ENCODE peak calls at places on chromosomes 1 and 21, in five cellular contexts. One of them, this sample, is unnamed.

GRCh38 chr1:64965239-64966157 is 851 bp downstream of the JAK1 start:
- DNase-seq in heart left ventricle: peak; percentile 73
- DNase-seq in tibial artery: peak; percentile 75
- DNase-seq in IMR-90: peak; percentile 76
- DNase-seq in lung: peak; percentile 52
- DNase-seq in this sample: peak; percentile 52

GRCh38 chr1:18284750-18285532 is 177.3 kb downstream of the IGSF21 start:
- DNase-seq in heart left ventricle: no peak
- DNase-seq in tibial artery: no peak
- DNase-seq in IMR-90: no peak
- DNase-seq in lung: no peak
- DNase-seq in this sample: no peak

GRCh38 chr1:19547814-19548213 is 62.5 kb upstream of the CAPZB start:
- DNase-seq in heart left ventricle: no peak
- DNase-seq in tibial artery: no peak
- DNase-seq in IMR-90: no peak
- DNase-seq in lung: no peak
- DNase-seq in this sample: no peak

GRCh38 chr1:9589144-9589718 is 520 bp downstream of the TMEM201 start:
- DNase-seq in heart left ventricle: no peak
- DNase-seq in tibial artery: no peak
- DNase-seq in IMR-90: peak; percentile 23
- DNase-seq in lung: peak; percentile 28
- DNase-seq in this sample: peak; percentile 9

GRCh38 chr1:6831368-6831767 is 46.1 kb downstream of the CAMTA1 start:
- DNase-seq in heart left ventricle: no peak
- DNase-seq in tibial artery: no peak
- DNase-seq in IMR-90: no peak
- DNase-seq in lung: no peak
- DNase-seq in this sample: no peak

GRCh38 chr1:78619803-78620579 is at the start of gene IFI44L:
- DNase-seq in heart left ventricle: peak; percentile 56
- DNase-seq in tibial artery: peak; percentile 33
- DNase-seq in IMR-90: peak; percentile 59
- DNase-seq in lung: no peak
- DNase-seq in this sample: peak; percentile 12

GRCh38 chr1:41539999-41540398 is 55.5 kb upstream of the EDN2 start:
- DNase-seq in heart left ventricle: peak; percentile 3
- DNase-seq in tibial artery: peak; percentile 10
- DNase-seq in IMR-90: no peak
- DNase-seq in lung: no peak
- DNase-seq in this sample: no peak

GRCh38 chr1:233782932-233783586 is 121.4 kb upstream of the SLC35F3 start:
- DNase-seq in heart left ventricle: no peak
- DNase-seq in tibial artery: no peak
- DNase-seq in IMR-90: no peak
- DNase-seq in lung: no peak
- DNase-seq in this sample: no peak

GRCh38 chr1:9558271-9558945 is 19.1 kb downstream of the SLC25A33 start:
- DNase-seq in heart left ventricle: no peak
- DNase-seq in tibial artery: no peak
- DNase-seq in IMR-90: no peak
- DNase-seq in lung: no peak
- DNase-seq in this sample: no peak

GRCh38 chr1:90850181-90850924 is 133.3 kb upstream of the BARHL2 start:
- DNase-seq in heart left ventricle: peak; percentile 14
- DNase-seq in tibial artery: peak; percentile 22
- DNase-seq in IMR-90: no peak
- DNase-seq in lung: no peak
- DNase-seq in this sample: no peak

GRCh38 chr1:203536981-203537455 is 43.1 kb downstream of the OPTC start:
- DNase-seq in heart left ventricle: no peak
- DNase-seq in tibial artery: peak; percentile 63
- DNase-seq in IMR-90: peak; percentile 89
- DNase-seq in lung: peak; percentile 80
- DNase-seq in this sample: peak; percentile 53

GRCh38 chr1:25760871-25761270 is 39.1 kb upstream of the SELENON start:
- DNase-seq in heart left ventricle: no peak
- DNase-seq in tibial artery: no peak
- DNase-seq in IMR-90: no peak
- DNase-seq in lung: no peak
- DNase-seq in this sample: no peak

GRCh38 chr21:26469789-26470188 is 103.3 kb downstream of the CYYR1 start:
- DNase-seq in heart left ventricle: no peak
- DNase-seq in tibial artery: peak; percentile 51
- DNase-seq in IMR-90: peak; percentile 50
- DNase-seq in lung: peak; percentile 33
- DNase-seq in this sample: peak; percentile 53

GRCh38 chr1:116164056-116164889 is 53.1 kb downstream of the MAB21L3 start:
- DNase-seq in heart left ventricle: no peak
- DNase-seq in tibial artery: peak; percentile 49
- DNase-seq in IMR-90: no peak
- DNase-seq in lung: no peak
- DNase-seq in this sample: no peak

GRCh38 chr21:34113842-34114241 is 40.5 kb downstream of the MRPS6 start:
- DNase-seq in heart left ventricle: no peak
- DNase-seq in tibial artery: no peak
- DNase-seq in IMR-90: no peak
- DNase-seq in lung: no peak
- DNase-seq in this sample: no peak

GRCh38 chr1:53172751-53173498 is 23.7 kb upstream of the CPT2 start:
- DNase-seq in heart left ventricle: no peak
- DNase-seq in tibial artery: no peak
- DNase-seq in IMR-90: no peak
- DNase-seq in lung: no peak
- DNase-seq in this sample: no peak

GRCh38 chr1:200172311-200172710 is 144.8 kb downstream of the NR5A2 start:
- DNase-seq in heart left ventricle: no peak
- DNase-seq in tibial artery: no peak
- DNase-seq in IMR-90: peak; percentile 74
- DNase-seq in lung: no peak
- DNase-seq in this sample: no peak

GRCh38 chr21:19198801-19199200 is 795.2 kb upstream of the TMPRSS15 start:
- DNase-seq in heart left ventricle: no peak
- DNase-seq in tibial artery: no peak
- DNase-seq in IMR-90: no peak
- DNase-seq in lung: no peak
- DNase-seq in this sample: peak; percentile 5

GRCh38 chr1:152035406-152036315 is 1.1 kb downstream of the S100A11 start:
- DNase-seq in heart left ventricle: no peak
- DNase-seq in tibial artery: no peak
- DNase-seq in IMR-90: no peak
- DNase-seq in lung: no peak
- DNase-seq in this sample: peak; percentile 44

GRCh38 chr1:109721046-109721445 is 9.0 kb downstream of the GSTM5 start:
- DNase-seq in heart left ventricle: no peak
- DNase-seq in tibial artery: no peak
- DNase-seq in IMR-90: peak; percentile 5
- DNase-seq in lung: no peak
- DNase-seq in this sample: no peak

GRCh38 chr1:42937141-42937696 is 21.4 kb downstream of the SLC2A1 start:
- DNase-seq in heart left ventricle: no peak
- DNase-seq in tibial artery: peak; percentile 14
- DNase-seq in IMR-90: peak; percentile 85
- DNase-seq in lung: no peak
- DNase-seq in this sample: peak; percentile 85

GRCh38 chr1:85490270-85490669 is 25.3 kb upstream of the DDAH1 start:
- DNase-seq in heart left ventricle: no peak
- DNase-seq in tibial artery: no peak
- DNase-seq in IMR-90: no peak
- DNase-seq in lung: no peak
- DNase-seq in this sample: no peak

GRCh38 chr1:45018599-45019230 is 6.7 kb downstream of the UROD start:
- DNase-seq in heart left ventricle: no peak
- DNase-seq in tibial artery: no peak
- DNase-seq in IMR-90: peak; percentile 53
- DNase-seq in lung: peak; percentile 72
- DNase-seq in this sample: peak; percentile 29

GRCh38 chr1:46724991-46725735 is 6.2 kb upstream of the EFCAB14 start:
- DNase-seq in heart left ventricle: peak; percentile 61
- DNase-seq in tibial artery: peak; percentile 73
- DNase-seq in IMR-90: peak; percentile 85
- DNase-seq in lung: peak; percentile 71
- DNase-seq in this sample: peak; percentile 68

GRCh38 chr1:6011946-6012258 is 19.7 kb upstream of the NPHP4 start:
- DNase-seq in heart left ventricle: no peak
- DNase-seq in tibial artery: no peak
- DNase-seq in IMR-90: no peak
- DNase-seq in lung: no peak
- DNase-seq in this sample: no peak

GRCh38 chr1:204507317-204508105 is 8.7 kb upstream of the MDM4 start:
- DNase-seq in heart left ventricle: no peak
- DNase-seq in tibial artery: no peak
- DNase-seq in IMR-90: peak; percentile 22
- DNase-seq in lung: no peak
- DNase-seq in this sample: peak; percentile 28

GRCh38 chr1:64404202-64404601 is 65.7 kb upstream of the CACHD1 start:
- DNase-seq in heart left ventricle: no peak
- DNase-seq in tibial artery: no peak
- DNase-seq in IMR-90: no peak
- DNase-seq in lung: no peak
- DNase-seq in this sample: no peak

GRCh38 chr1:25799758-25800537 is at the start of gene SELENON:
- DNase-seq in heart left ventricle: peak; percentile 86
- DNase-seq in tibial artery: peak; percentile 63
- DNase-seq in IMR-90: peak; percentile 28
- DNase-seq in lung: peak; percentile 58
- DNase-seq in this sample: peak; percentile 45

GRCh38 chr1:209667103-209667502 is 8.1 kb upstream of the G0S2 start:
- DNase-seq in heart left ventricle: no peak
- DNase-seq in tibial artery: no peak
- DNase-seq in IMR-90: no peak
- DNase-seq in lung: no peak
- DNase-seq in this sample: no peak

DNA sequence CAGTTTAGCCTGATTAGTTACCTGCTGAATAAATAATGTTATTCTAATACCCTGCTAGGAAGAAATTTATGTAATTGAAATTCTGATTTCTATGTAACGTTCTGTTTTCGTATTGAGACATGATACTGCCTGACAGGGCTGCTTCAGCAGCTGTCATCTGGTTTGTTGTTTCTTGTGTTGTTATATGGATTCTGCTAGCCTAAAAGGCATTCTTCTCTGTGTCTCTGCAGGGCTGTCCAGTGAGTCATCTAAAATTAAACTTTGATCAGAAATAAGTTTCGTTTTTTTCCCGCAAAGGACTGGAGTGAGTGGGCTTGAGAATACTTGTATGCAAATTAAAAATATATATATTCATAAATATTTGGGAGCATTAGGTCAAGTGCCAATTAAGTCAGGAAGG is 93.0 kb downstream of the DYRK1A start:
- DNase-seq in heart left ventricle: no peak
- DNase-seq in tibial artery: no peak
- DNase-seq in IMR-90: peak; percentile 69
- DNase-seq in lung: no peak
- DNase-seq in this sample: peak; percentile 21
- H3K27ac ChIP-seq in heart left ventricle: no peak overlapping the region
- H3K27ac ChIP-seq in tibial artery: no peak overlapping the region
- H3K27ac ChIP-seq in IMR-90: no peak overlapping the region
- H3K27ac ChIP-seq in lung: no peak overlapping the region
- H3K27ac ChIP-seq in this sample: no peak overlapping the region

DNA sequence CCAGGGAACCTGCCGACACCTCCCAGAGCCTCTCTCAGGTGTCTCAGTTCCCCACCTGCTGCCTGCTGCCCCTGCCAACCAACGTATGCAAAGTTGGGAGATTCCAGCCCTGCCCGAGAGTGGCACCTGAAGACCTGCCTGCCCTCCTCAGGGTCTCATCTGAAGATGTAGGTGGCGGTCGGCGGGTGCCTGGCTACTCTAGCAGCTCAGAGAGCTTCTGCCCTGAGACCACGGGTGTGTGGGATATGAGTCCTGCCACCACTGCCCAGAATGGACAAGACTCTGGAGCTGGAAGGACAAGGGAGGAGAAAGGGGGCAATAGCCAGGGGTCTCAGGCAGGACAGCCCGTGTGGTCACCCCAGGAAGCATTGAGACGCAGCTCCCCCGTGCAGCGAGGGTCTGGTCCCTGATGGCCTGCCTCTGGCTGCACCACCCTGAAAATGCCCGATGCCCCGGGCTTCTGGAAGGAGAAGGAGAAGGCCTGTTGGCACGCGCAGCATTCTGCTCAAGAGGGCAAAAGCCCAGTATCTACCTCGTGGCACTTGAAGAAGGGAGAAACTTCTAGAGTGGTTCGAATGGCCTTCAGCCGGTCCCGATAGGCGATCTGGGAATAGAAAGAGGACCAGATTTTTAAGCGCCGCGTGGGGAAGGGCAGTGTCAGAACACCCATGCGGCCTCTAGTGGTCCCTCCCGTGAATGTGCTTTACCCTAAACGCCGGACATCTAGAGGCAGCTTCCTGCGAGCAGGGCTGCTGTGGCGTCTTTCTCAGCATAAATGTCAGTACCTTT is 88.8 kb downstream of the STUM start:
- DNase-seq in heart left ventricle: peak; percentile 63
- DNase-seq in tibial artery: peak; percentile 70
- DNase-seq in IMR-90: no peak
- DNase-seq in lung: no peak
- DNase-seq in this sample: no peak
- TF ChIP-seq CTCF in heart left ventricle: peak; percentile 54
- TF ChIP-seq CTCF in tibial artery: peak; percentile 52
- TF ChIP-seq CTCF in IMR-90: peak; percentile 36
- TF ChIP-seq CTCF in lung: no peak
- TF ChIP-seq CTCF in this sample: no peak

GRCh38 chr1:154931940-154932487 is 4.5 kb downstream of the PMVK start:
- DNase-seq in heart left ventricle: no peak
- DNase-seq in tibial artery: no peak
- DNase-seq in IMR-90: no peak
- DNase-seq in lung: peak; percentile 76
- DNase-seq in this sample: peak; percentile 68
- H3K27ac ChIP-seq in heart left ventricle: no peak overlapping the region
- H3K27ac ChIP-seq in tibial artery: no peak overlapping the region
- H3K27ac ChIP-seq in IMR-90: no peak overlapping the region
- H3K27ac ChIP-seq in lung: no peak overlapping the region
- H3K27ac ChIP-seq in this sample: peak overlapping the region; percentile 91

DNA sequence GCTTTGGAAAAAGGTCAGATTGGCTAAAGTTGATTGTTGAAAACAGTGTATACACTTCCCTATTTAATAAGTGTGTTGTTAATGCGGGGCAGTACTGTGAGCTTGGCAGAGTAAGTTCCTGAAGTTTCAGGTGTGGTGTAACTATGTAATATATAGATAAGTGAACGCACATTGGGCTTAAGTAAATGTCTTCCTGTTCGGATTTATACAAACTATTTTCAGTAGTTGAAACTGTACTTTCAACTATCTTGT is 854 bp downstream of the ZBTB37 start:
- DNase-seq in heart left ventricle: no peak
- DNase-seq in tibial artery: no peak
- DNase-seq in IMR-90: no peak
- DNase-seq in lung: no peak
- DNase-seq in this sample: no peak
- TF ChIP-seq CTCF in heart left ventricle: no peak
- TF ChIP-seq CTCF in tibial artery: no peak
- TF ChIP-seq CTCF in IMR-90: no peak
- TF ChIP-seq CTCF in lung: no peak
- TF ChIP-seq CTCF in this sample: no peak